ENCODE peak calls at places on chromosomes 3 and 15, in ten cellular contexts. B, O, J, I, M, R, T, W, U and Z are unnamed samples.

GRCh38 chr15:33146051-33146450 is 48.5 kb downstream of the FMN1 start:
- DNase-seq in B (no peak), O (no peak), J (no peak), I (no peak), M (no peak), R (no peak), T (no peak), W (no peak), U (no peak), Z (no peak)

GRCh38 chr15:56608993-56609392 is 124.3 kb downstream of the ZNF280D start:
- DNase-seq in B (no peak), O (no peak), J (no peak), I (no peak), M (no peak), R (no peak), T (no peak), W (no peak), U (no peak), Z (no peak)

GRCh38 chr3:113097821-113098516 is 107.2 kb downstream of the GTPBP8 start:
- DNase-seq in B (peak), O (no peak), J (no peak), I (no peak), M (peak), R (peak), T (no peak), W (no peak), U (no peak), Z (peak)

GRCh38 chr15:91694829-91695205 is 158.7 kb upstream of the SLCO3A1 start:
- DNase-seq in B (peak), O (no peak), J (no peak), I (no peak), M (no peak), R (peak), T (no peak), W (peak), U (no peak), Z (peak)

GRCh38 chr3:186109897-186110803 is 1.3 kb upstream of the ETV5 start:
- DNase-seq in B (no peak), O (no peak), J (no peak), I (no peak), M (peak), R (no peak), T (no peak), W (peak), U (peak), Z (peak)

GRCh38 chr15:65094294-65094995 is 17.9 kb downstream of the KBTBD13 start:
- DNase-seq in B (no peak), O (no peak), J (no peak), I (no peak), M (no peak), R (no peak), T (no peak), W (no peak), U (no peak), Z (no peak)

GRCh38 chr3:186320862-186321568 is 41.0 kb downstream of the DGKG start:
- DNase-seq in B (no peak), O (no peak), J (no peak), I (no peak), M (no peak), R (no peak), T (no peak), W (no peak), U (peak), Z (peak)

GRCh38 chr3:141426404-141427034 is 58.2 kb downstream of the ZBTB38 start:
- DNase-seq in B (no peak), O (no peak), J (no peak), I (no peak), M (no peak), R (no peak), T (no peak), W (peak), U (no peak), Z (peak)